ENCODE peak calls at places on chromosomes 5 and 9, in five cellular contexts. One of them, this sample, is unnamed.

GRCh38 chr5:163565492-163565891 is 60.1 kb downstream of the MAT2B start:
- DNase-seq in brain microvascular endothelial cell: no peak
- DNase-seq in adrenal gland: no peak
- DNase-seq in heart left ventricle: no peak
- DNase-seq in fibroblast of the aortic adventitia: peak
- DNase-seq in this sample: peak

GRCh38 chr9:88587182-88587581 is 52.2 kb downstream of the NXNL2 start:
- DNase-seq in brain microvascular endothelial cell: no peak
- DNase-seq in adrenal gland: no peak
- DNase-seq in heart left ventricle: no peak
- DNase-seq in fibroblast of the aortic adventitia: peak
- DNase-seq in this sample: peak

GRCh38 chr5:79399046-79399445 is 114.9 kb downstream of the HOMER1 start:
- DNase-seq in brain microvascular endothelial cell: no peak
- DNase-seq in adrenal gland: no peak
- DNase-seq in heart left ventricle: no peak
- DNase-seq in fibroblast of the aortic adventitia: no peak
- DNase-seq in this sample: peak

GRCh38 chr5:43647789-43648188 is 44.8 kb downstream of the NNT start:
- DNase-seq in brain microvascular endothelial cell: no peak
- DNase-seq in adrenal gland: no peak
- DNase-seq in heart left ventricle: no peak
- DNase-seq in fibroblast of the aortic adventitia: no peak
- DNase-seq in this sample: no peak

GRCh38 chr5:59517926-59518585 is 375.5 kb downstream of the PDE4D start:
- DNase-seq in brain microvascular endothelial cell: peak
- DNase-seq in adrenal gland: no peak
- DNase-seq in heart left ventricle: no peak
- DNase-seq in fibroblast of the aortic adventitia: peak
- DNase-seq in this sample: peak

GRCh38 chr5:129361441-129362025 is 98.6 kb upstream of the ADAMTS19 start:
- DNase-seq in brain microvascular endothelial cell: no peak
- DNase-seq in adrenal gland: no peak
- DNase-seq in heart left ventricle: no peak
- DNase-seq in fibroblast of the aortic adventitia: peak
- DNase-seq in this sample: peak

GRCh38 chr5:157563373-157564148 is 12.0 kb downstream of the ADAM19 start:
- DNase-seq in brain microvascular endothelial cell: peak
- DNase-seq in adrenal gland: peak
- DNase-seq in heart left ventricle: peak
- DNase-seq in fibroblast of the aortic adventitia: peak
- DNase-seq in this sample: no peak

GRCh38 chr5:55969956-55970355 is 24.8 kb downstream of the IL6ST start:
- DNase-seq in brain microvascular endothelial cell: peak
- DNase-seq in adrenal gland: no peak
- DNase-seq in heart left ventricle: no peak
- DNase-seq in fibroblast of the aortic adventitia: peak
- DNase-seq in this sample: peak

GRCh38 chr5:149938791-149939358 is 5.7 kb downstream of the PDE6A start:
- DNase-seq in brain microvascular endothelial cell: peak
- DNase-seq in adrenal gland: peak
- DNase-seq in heart left ventricle: no peak
- DNase-seq in fibroblast of the aortic adventitia: peak
- DNase-seq in this sample: peak

DNA sequence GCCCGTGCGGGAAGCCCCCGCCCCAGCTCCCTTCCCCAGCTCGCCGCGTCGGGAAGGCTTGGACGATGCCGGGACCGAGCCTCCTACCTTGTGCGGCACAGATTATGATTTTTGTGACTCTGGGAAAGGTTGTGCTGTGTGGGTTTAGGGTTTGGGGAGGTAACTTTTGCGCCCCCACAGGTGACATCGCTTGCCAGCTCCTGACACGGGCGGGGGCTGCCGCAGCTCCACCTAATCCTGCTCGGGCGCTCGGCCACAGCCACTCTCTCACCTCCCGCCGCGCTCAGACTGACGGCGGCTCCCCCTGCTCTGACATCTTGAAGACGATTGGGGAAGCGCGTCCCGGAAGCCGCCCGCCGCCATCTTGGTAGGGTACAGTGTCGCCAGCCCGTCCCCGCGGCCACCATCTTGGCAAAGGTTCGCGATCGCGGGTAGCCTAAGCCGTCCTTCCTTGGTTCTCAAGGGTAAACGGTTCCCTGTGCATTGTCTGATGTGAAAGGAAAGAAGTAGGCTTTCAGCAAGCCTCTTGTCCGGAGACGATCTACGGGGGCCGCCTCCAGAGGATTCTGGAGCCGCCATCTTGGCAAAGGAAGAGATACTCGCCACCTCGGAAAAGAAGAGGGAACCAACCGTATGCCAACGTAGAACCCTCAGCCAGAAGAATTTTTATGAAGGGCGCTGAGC is 1.7 kb upstream of the NR3C1 start:
- DNase-seq in brain microvascular endothelial cell: peak
- DNase-seq in adrenal gland: peak
- DNase-seq in heart left ventricle: peak
- DNase-seq in fibroblast of the aortic adventitia: peak
- DNase-seq in this sample: peak
- TF ChIP-seq CTCF in brain microvascular endothelial cell: peak
- TF ChIP-seq CTCF in adrenal gland: no peak
- TF ChIP-seq CTCF in heart left ventricle: no peak
- TF ChIP-seq CTCF in fibroblast of the aortic adventitia: peak
- TF ChIP-seq CTCF in this sample: no peak

DNA sequence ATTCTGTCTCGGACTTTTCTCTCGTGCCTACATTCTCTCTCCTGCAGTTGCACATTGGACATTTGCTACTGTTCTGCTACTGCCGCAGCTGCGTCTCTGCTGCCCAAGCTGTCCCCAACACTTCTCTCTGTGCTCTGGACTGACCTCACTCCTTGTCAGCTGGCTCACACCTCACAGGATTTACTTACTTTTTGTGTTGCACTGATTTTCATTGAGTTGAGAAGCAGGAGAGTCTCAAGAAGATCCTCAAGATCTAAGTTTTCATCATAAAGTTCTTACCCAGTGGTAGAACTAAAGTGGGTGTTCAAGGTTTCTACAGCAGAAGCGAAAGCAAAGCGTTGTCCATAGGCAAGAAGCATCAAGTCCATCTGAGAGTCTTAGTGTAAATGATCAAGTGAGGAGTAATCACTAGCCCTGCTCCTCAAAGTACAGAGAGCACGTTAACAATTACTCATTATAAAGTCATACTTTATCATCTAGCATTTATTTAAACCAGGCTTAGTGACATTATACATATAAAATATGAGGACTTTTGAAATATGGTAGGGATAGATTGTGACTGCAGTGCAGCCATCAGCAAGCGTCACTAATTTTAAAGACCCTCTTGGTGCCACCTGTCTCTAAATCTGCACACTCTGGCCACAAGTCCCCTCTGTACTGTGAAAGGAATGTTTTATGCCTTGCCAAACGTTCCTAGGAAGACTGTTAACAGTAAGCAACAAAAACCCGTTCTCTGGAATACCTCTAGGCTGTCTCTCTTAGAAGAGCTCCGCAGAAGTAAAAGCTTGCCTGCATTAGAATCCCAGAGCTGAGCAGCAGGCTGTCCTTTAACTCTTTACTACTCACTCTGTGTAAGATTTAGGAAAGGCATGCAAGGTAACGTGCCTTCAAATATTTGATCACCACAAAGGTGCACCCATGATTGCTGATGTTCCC is 53.6 kb upstream of the C9orf72 start:
- DNase-seq in brain microvascular endothelial cell: no peak
- DNase-seq in adrenal gland: no peak
- DNase-seq in heart left ventricle: no peak
- DNase-seq in fibroblast of the aortic adventitia: no peak
- DNase-seq in this sample: peak
- H3K4me3 ChIP-seq in brain microvascular endothelial cell: no peak
- H3K4me3 ChIP-seq in adrenal gland: no peak
- H3K4me3 ChIP-seq in heart left ventricle: no peak
- H3K4me3 ChIP-seq in fibroblast of the aortic adventitia: no peak
- H3K4me3 ChIP-seq in this sample: no peak

DNA sequence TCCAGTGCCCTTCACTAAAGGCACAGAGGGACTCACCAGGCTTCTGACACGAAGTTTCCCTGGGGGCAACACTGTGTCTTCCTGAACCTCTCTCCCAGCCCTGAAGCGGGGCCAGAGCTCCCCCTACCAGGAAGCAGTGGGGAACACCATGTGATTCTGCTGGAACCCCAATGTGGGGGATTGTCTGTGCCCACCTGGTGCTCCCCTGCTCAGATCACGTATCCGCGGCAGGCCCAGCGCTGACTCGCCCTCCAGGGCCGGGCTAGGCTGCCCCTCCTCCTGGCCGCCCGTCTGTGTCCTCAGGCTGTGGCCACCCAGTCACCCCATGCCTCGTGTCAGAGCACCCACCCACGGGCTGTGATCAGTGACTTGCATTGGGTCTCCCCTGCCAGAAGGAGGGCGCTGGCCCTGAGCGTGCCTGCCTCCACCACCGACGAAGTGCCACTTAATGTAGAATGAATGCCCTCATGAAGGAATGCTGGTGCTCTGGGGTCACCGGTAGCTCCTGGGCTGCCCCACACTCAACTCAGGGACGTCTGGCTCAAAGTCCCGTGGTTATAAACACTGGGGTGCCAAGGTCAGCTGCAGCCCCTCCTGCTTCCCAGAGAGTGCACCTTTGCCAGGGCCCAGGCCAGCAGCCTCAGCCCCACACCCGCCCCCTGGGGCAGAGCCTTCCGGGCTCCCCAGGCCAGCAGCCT is 22.1 kb downstream of the SARDH start:
- DNase-seq in brain microvascular endothelial cell: peak
- DNase-seq in adrenal gland: no peak
- DNase-seq in heart left ventricle: peak
- DNase-seq in fibroblast of the aortic adventitia: no peak
- DNase-seq in this sample: no peak
- TF ChIP-seq CTCF in brain microvascular endothelial cell: peak
- TF ChIP-seq CTCF in adrenal gland: peak
- TF ChIP-seq CTCF in heart left ventricle: peak
- TF ChIP-seq CTCF in fibroblast of the aortic adventitia: peak
- TF ChIP-seq CTCF in this sample: peak

GRCh38 chr9:128910906-128911305 is 9.9 kb upstream of the PHYHD1 start:
- DNase-seq in brain microvascular endothelial cell: no peak
- DNase-seq in adrenal gland: no peak
- DNase-seq in heart left ventricle: no peak
- DNase-seq in fibroblast of the aortic adventitia: no peak
- DNase-seq in this sample: no peak
- H3K4me3 ChIP-seq in brain microvascular endothelial cell: no peak
- H3K4me3 ChIP-seq in adrenal gland: no peak
- H3K4me3 ChIP-seq in heart left ventricle: no peak
- H3K4me3 ChIP-seq in fibroblast of the aortic adventitia: no peak
- H3K4me3 ChIP-seq in this sample: no peak

GRCh38 chr9:37839491-37840461 is 39.2 kb downstream of the DCAF10 start:
- DNase-seq in brain microvascular endothelial cell: peak
- DNase-seq in adrenal gland: no peak
- DNase-seq in heart left ventricle: no peak
- DNase-seq in fibroblast of the aortic adventitia: peak
- DNase-seq in this sample: peak

GRCh38 chr9:37840560-37841194 is 40.1 kb downstream of the DCAF10 start:
- DNase-seq in brain microvascular endothelial cell: peak
- DNase-seq in adrenal gland: no peak
- DNase-seq in heart left ventricle: no peak
- DNase-seq in fibroblast of the aortic adventitia: peak
- DNase-seq in this sample: peak

GRCh38 chr9:37835821-37836220 is 35.2 kb downstream of the DCAF10 start:
- DNase-seq in brain microvascular endothelial cell: no peak
- DNase-seq in adrenal gland: no peak
- DNase-seq in heart left ventricle: no peak
- DNase-seq in fibroblast of the aortic adventitia: no peak
- DNase-seq in this sample: no peak

DNA sequence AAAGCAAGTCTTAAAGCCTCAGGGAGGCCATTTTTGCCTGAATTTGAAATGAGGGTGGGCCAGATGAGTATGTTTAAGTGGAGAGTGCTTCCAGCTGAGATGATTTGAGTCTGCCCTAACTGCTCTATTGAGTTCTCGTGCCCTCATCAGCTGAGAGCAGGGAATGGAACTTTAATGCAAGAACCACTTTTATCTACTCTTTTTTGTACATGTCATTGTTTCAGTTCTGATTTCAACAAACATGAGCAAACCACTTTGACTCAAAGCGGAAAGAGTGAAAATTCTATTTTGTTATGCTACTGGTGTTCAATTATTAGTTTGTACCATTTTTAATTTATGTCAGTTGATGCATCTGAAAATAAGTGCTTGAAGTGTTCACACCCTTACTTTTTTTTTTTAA is 35.8 kb downstream of the DCAF10 start:
- DNase-seq in brain microvascular endothelial cell: no peak
- DNase-seq in adrenal gland: no peak
- DNase-seq in heart left ventricle: no peak
- DNase-seq in fibroblast of the aortic adventitia: no peak
- DNase-seq in this sample: no peak
- TF ChIP-seq CTCF in brain microvascular endothelial cell: no peak
- TF ChIP-seq CTCF in adrenal gland: no peak
- TF ChIP-seq CTCF in heart left ventricle: no peak
- TF ChIP-seq CTCF in fibroblast of the aortic adventitia: no peak
- TF ChIP-seq CTCF in this sample: no peak

GRCh38 chr9:137115394-137116026 is 977 bp upstream of the DPP7 start:
- DNase-seq in brain microvascular endothelial cell: no peak
- DNase-seq in adrenal gland: no peak
- DNase-seq in heart left ventricle: no peak
- DNase-seq in fibroblast of the aortic adventitia: no peak
- DNase-seq in this sample: no peak
- H3K4me3 ChIP-seq in brain microvascular endothelial cell: no peak
- H3K4me3 ChIP-seq in adrenal gland: no peak
- H3K4me3 ChIP-seq in heart left ventricle: peak
- H3K4me3 ChIP-seq in fibroblast of the aortic adventitia: no peak
- H3K4me3 ChIP-seq in this sample: no peak